ENCODE peak calls at places on chromosomes 5 and 9, in seven cellular contexts. H, Z, P, E, A, U and V are unnamed samples. For H3K36me3, the result is how much of the 10 kb centered on the place peaks cover.

GRCh38 chr5:72325566-72326297 is 5.6 kb downstream of the PTCD2 start:
- DNase-seq in H (no peak), Z (no peak), P (no peak), E (no peak), A (no peak), U (no peak), V (no peak)

GRCh38 chr5:55306641-55307382 is 682 bp downstream of the DHX29 start:
- DNase-seq in H (peak), Z (no peak), P (no peak), E (no peak), A (peak), U (no peak), V (no peak)

GRCh38 chr9:76562511-76562911 is 103.5 kb downstream of the GCNT1 start:
- DNase-seq in H (no peak), Z (no peak), P (no peak), E (no peak), A (no peak), U (no peak), V (no peak)

GRCh38 chr5:57531333-57531732 is 48.7 kb upstream of the ACTBL2 start:
- DNase-seq in H (no peak), Z (no peak), P (no peak), E (no peak), A (no peak), U (no peak), V (no peak)

GRCh38 chr5:143494162-143494561 is 90.7 kb upstream of the NR3C1 start:
- DNase-seq in H (no peak), Z (no peak), P (no peak), E (no peak), A (no peak), U (no peak), V (no peak)

GRCh38 chr9:91282292-91282691 is 79.4 kb downstream of the AUH start:
- DNase-seq in H (no peak), Z (no peak), P (no peak), E (no peak), A (peak), U (no peak), V (no peak)

GRCh38 chr5:168364151-168364661 is 72.8 kb downstream of the WWC1 start:
- DNase-seq in H (no peak), Z (no peak), P (no peak), E (no peak), A (no peak), U (no peak), V (no peak)

GRCh38 chr5:33997331-33997983 is 10.4 kb downstream of the AMACR start:
- DNase-seq in H (peak), Z (peak), P (peak), E (peak), A (peak), U (peak), V (peak)

GRCh38 chr5:143352691-143353090 is 50.8 kb downstream of the NR3C1 start:
- DNase-seq in H (no peak), Z (no peak), P (no peak), E (no peak), A (no peak), U (no peak), V (no peak)

GRCh38 chr5:124906339-124907097 is 160.1 kb upstream of the ZNF608 start:
- DNase-seq in H (peak), Z (peak), P (peak), E (peak), A (peak), U (peak), V (peak)

GRCh38 chr5:16886793-16887345 is 49.2 kb downstream of the MYO10 start:
- DNase-seq in H (no peak), Z (no peak), P (no peak), E (no peak), A (no peak), U (no peak), V (no peak)

GRCh38 chr5:105840800-105841199 is 1829.9 kb downstream of the EFNA5 start:
- DNase-seq in H (no peak), Z (no peak), P (no peak), E (no peak), A (no peak), U (no peak), V (no peak)

GRCh38 chr5:86374611-86375010 is 243.1 kb upstream of the COX7C start:
- DNase-seq in H (no peak), Z (no peak), P (no peak), E (no peak), A (no peak), U (no peak), V (no peak)

GRCh38 chr9:130331061-130331460 is 65.5 kb downstream of the HMCN2 start:
- DNase-seq in H (no peak), Z (no peak), P (no peak), E (no peak), A (no peak), U (no peak), V (no peak)

GRCh38 chr5:75168026-75168750 is 68.5 kb downstream of the ANKRD31 start:
- DNase-seq in H (no peak), Z (no peak), P (no peak), E (no peak), A (no peak), U (no peak), V (no peak)

GRCh38 chr5:43602456-43602817 is 543 bp upstream of the NNT start:
- DNase-seq in H (peak), Z (peak), P (peak), E (no peak), A (peak), U (peak), V (no peak)

GRCh38 chr5:158796812-158797497 is 302.8 kb downstream of the EBF1 start:
- DNase-seq in H (no peak), Z (no peak), P (no peak), E (no peak), A (no peak), U (no peak), V (no peak)

GRCh38 chr5:107469064-107469463 is 201.7 kb downstream of the EFNA5 start:
- DNase-seq in H (no peak), Z (no peak), P (no peak), E (no peak), A (no peak), U (no peak), V (no peak)

GRCh38 chr9:128677787-128678186 is 11.2 kb upstream of the SET start:
- DNase-seq in H (no peak), Z (no peak), P (no peak), E (no peak), A (no peak), U (no peak), V (no peak)

GRCh38 chr9:92603990-92604389 is 65.9 kb downstream of the IPPK start:
- DNase-seq in H (no peak), Z (no peak), P (no peak), E (no peak), A (no peak), U (no peak), V (no peak)

GRCh38 chr5:40871177-40871576 is 30.0 kb downstream of the CARD6 start:
- DNase-seq in H (no peak), Z (no peak), P (no peak), E (no peak), A (no peak), U (no peak), V (no peak)

GRCh38 chr5:40578501-40579451 is 100.9 kb upstream of the PTGER4 start:
- DNase-seq in H (no peak), Z (no peak), P (no peak), E (no peak), A (no peak), U (no peak), V (no peak)

GRCh38 chr5:40385544-40385943 is 294.2 kb upstream of the PTGER4 start:
- DNase-seq in H (no peak), Z (no peak), P (no peak), E (no peak), A (no peak), U (no peak), V (no peak)

GRCh38 chr9:76761448-76761847 is 2.8 kb upstream of the PCA3 start:
- DNase-seq in H (no peak), Z (no peak), P (no peak), E (no peak), A (no peak), U (no peak), V (no peak)

GRCh38 chr9:85224729-85225128 is 517.0 kb downstream of the AGTPBP1 start:
- DNase-seq in H (no peak), Z (no peak), P (no peak), E (no peak), A (no peak), U (no peak), V (no peak)

GRCh38 chr5:147400836-147401235 is 109.0 kb downstream of the DPYSL3 start:
- DNase-seq in H (no peak), Z (no peak), P (no peak), E (no peak), A (no peak), U (no peak), V (no peak)
- H3K36me3 ChIP-seq in H (half or more), Z (under half), P (under half), E (under half), A (under half), U (under half), V (under half)

GRCh38 chr9:4243113-4243512 is 56.8 kb downstream of the GLIS3 start:
- DNase-seq in H (no peak), Z (no peak), P (no peak), E (no peak), A (no peak), U (no peak), V (no peak)

GRCh38 chr9:4238522-4238921 is 61.3 kb downstream of the GLIS3 start:
- DNase-seq in H (no peak), Z (no peak), P (no peak), E (no peak), A (no peak), U (no peak), V (no peak)

GRCh38 chr9:4243877-4244812 is 55.7 kb downstream of the GLIS3 start:
- DNase-seq in H (no peak), Z (no peak), P (no peak), E (no peak), A (no peak), U (no peak), V (no peak)

GRCh38 chr9:4241552-4241951 is 58.3 kb downstream of the GLIS3 start:
- DNase-seq in H (no peak), Z (no peak), P (no peak), E (no peak), A (no peak), U (no peak), V (no peak)

DNA sequence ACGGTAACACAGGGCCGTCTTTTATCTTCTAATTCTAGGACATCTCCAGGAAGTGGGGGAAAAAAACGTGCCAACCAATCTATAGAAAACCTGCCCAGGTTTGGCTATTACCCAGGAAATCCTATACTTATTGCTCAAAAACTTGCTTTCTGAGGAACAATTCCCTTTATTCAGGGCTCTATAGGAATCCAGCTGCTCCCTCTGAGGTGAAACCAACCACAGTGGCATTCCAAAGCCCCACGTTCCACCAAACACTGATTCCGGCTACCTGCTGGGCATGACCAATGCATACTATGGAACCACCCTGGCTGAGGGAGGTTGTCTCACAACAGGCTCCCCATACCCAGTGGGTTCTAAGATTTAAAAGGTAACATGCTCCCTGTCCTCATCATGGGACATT is 57.6 kb downstream of the GLIS3 start:
- DNase-seq in H (no peak), Z (no peak), P (no peak), E (no peak), A (no peak), U (no peak), V (no peak)
- TF ChIP-seq CTCF in H (no peak), Z (no peak), P (no peak), E (no peak), A (no peak), U (no peak), V (no peak)

GRCh38 chr5:30594331-30594730 is 599.2 kb upstream of the CDH6 start:
- DNase-seq in H (no peak), Z (no peak), P (no peak), E (no peak), A (no peak), U (no peak), V (no peak)

GRCh38 chr5:30600892-30601291 is 592.6 kb upstream of the CDH6 start:
- DNase-seq in H (no peak), Z (no peak), P (no peak), E (no peak), A (no peak), U (no peak), V (no peak)

GRCh38 chr5:30592833-30593232 is 600.7 kb upstream of the CDH6 start:
- DNase-seq in H (no peak), Z (no peak), P (no peak), E (no peak), A (no peak), U (no peak), V (no peak)

GRCh38 chr5:30596495-30597064 is 596.9 kb upstream of the CDH6 start:
- DNase-seq in H (no peak), Z (no peak), P (no peak), E (no peak), A (no peak), U (no peak), V (no peak)
- TF ChIP-seq EP300 in H (no peak), Z (no peak), P (no peak), E (no peak), A (no peak), U (no peak), V (no peak)

DNA sequence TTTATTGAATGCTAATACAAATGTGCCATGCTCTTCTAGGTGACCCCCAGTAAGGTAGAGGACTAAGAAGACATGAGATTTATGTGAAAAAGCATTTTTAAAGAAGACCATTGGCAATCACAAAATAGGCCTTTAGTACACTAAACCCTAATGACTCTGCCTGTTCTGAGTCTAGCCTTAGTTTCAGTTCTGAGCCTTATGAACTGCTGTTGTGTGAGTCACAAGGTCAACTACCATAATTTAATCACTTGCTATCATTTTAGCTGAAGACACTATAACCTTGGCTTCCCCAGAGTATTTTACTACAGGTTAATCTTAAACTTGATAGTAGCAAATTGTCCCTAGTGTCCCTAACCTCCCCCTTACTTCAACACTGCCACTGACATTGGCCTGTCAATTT is 34.4 kb downstream of the APC start:
- DNase-seq in H (no peak), Z (no peak), P (no peak), E (no peak), A (no peak), U (no peak), V (no peak)
- H3K36me3 ChIP-seq in H (half or more), Z (under half), P (under half), E (under half), A (under half), U (half or more), V (under half)

GRCh38 chr9:22529426-22530199 is 83.0 kb downstream of the DMRTA1 start:
- DNase-seq in H (no peak), Z (no peak), P (no peak), E (no peak), A (no peak), U (no peak), V (no peak)

GRCh38 chr9:22528485-22528884 is 81.9 kb downstream of the DMRTA1 start:
- DNase-seq in H (no peak), Z (no peak), P (no peak), E (no peak), A (no peak), U (no peak), V (no peak)
- TF ChIP-seq CTCF in H (peak), Z (no peak), P (no peak), E (peak), A (no peak), U (no peak), V (no peak)

GRCh38 chr5:145980257-145980656 is 43.9 kb downstream of the SH3RF2 start:
- DNase-seq in H (no peak), Z (no peak), P (no peak), E (no peak), A (no peak), U (no peak), V (no peak)

GRCh38 chr5:145983461-145983860 is 47.1 kb downstream of the SH3RF2 start:
- DNase-seq in H (no peak), Z (no peak), P (no peak), E (no peak), A (no peak), U (no peak), V (no peak)

GRCh38 chr5:145982572-145983314 is 46.4 kb downstream of the SH3RF2 start:
- DNase-seq in H (no peak), Z (no peak), P (no peak), E (no peak), A (no peak), U (no peak), V (no peak)

GRCh38 chr5:145980718-145981117 is 44.3 kb downstream of the SH3RF2 start:
- DNase-seq in H (no peak), Z (no peak), P (no peak), E (no peak), A (no peak), U (no peak), V (no peak)

GRCh38 chr5:145981612-145982571 is 45.5 kb downstream of the SH3RF2 start:
- DNase-seq in H (no peak), Z (no peak), P (no peak), E (no peak), A (peak), U (peak), V (no peak)
- TF ChIP-seq EP300 in H (no peak), Z (no peak), P (no peak), E (no peak), A (peak), U (no peak), V (no peak)

DNA sequence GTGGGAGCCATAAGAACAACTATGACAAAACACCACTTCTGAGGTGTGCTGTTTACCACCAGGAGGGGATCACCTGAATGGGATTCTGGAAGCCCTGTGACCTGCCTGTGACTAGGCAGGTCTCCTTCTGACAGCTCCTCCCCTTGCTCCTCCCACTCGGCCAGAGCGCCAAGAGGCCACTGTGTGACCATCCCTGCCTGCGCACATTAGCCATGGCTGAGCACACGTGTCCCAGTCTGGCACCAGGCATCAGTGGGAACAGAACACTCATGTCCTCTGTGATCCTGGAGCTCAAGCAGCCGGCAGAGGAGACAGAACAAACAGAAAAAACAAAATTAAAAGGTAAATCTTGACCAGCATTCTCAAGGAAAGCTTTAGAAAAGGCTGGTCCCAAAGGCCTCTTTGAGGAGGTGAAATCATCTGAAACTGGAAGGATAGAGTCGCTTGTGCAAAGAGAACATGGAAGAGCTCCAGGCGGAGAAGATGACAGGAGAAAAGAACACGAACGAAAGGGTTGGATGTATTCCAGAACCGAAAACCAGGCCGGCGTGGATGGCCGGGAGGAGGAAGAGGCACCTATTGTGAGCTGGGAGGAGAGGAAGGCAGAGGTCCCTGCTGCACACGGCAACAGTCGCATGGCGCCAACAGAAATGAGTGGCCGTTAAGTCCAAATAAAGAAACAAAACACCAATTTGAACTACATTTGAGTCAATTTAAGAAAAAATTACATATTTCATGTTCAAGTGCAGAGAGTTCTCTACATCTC is 5.1 kb downstream of the MED10 start:
- DNase-seq in H (no peak), Z (no peak), P (no peak), E (no peak), A (no peak), U (no peak), V (no peak)
- H3K36me3 ChIP-seq in H (half or more), Z (under half), P (half or more), E (under half), A (under half), U (half or more), V (half or more)

GRCh38 chr5:135571210-135571609 is 7.6 kb downstream of the CXCL14 start:
- DNase-seq in H (no peak), Z (no peak), P (no peak), E (no peak), A (no peak), U (no peak), V (no peak)

GRCh38 chr5:135568923-135569360 is 9.8 kb downstream of the CXCL14 start:
- DNase-seq in H (no peak), Z (no peak), P (no peak), E (no peak), A (no peak), U (no peak), V (no peak)

GRCh38 chr5:135570453-135570764 is 8.4 kb downstream of the CXCL14 start:
- DNase-seq in H (no peak), Z (no peak), P (no peak), E (no peak), A (no peak), U (no peak), V (no peak)

GRCh38 chr5:135568241-135568640 is 10.6 kb downstream of the CXCL14 start:
- DNase-seq in H (no peak), Z (no peak), P (no peak), E (no peak), A (no peak), U (no peak), V (no peak)

DNA sequence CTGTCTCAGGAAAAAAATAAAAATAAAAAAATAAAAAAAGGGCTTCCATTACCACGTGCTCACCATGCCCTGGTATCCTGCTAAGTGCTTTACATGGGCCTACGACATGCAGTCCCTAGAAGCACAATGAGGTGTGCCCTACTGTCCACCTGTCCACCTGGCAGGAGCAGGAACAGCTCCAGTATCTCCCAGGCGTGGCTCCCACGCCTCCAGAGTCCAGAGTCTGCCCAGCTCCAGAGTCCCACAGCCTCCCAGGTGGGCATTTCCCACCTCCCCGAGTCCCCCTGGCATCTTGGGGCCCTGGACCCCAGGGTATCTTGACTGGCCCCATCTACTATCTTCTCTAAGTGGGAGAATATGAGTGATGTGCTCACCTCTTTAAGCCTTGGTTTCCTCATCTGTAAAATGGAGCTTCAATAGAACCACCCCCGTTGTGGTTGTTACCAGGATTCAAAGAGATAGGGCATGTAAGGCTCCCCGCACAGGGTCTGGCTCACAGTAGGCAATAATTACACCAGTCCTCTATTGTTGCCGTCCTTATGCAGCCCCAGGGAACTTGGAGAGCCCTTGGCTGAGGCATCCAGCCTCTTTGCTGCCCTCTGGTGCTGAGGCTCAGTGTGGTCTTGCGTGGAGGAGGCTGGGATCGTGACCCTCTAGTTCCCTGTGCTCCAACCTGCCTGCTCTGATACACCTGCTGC is 8.9 kb downstream of the CXCL14 start:
- DNase-seq in H (peak), Z (no peak), P (peak), E (no peak), A (peak), U (peak), V (no peak)
- TF ChIP-seq CTCF in H (peak), Z (no peak), P (peak), E (peak), A (peak), U (peak), V (no peak)